ENCODE peak calls at places on chromosomes 1 and 21, in five cellular contexts. E is breast epithelium, P is fibroblast of pulmonary artery, Z is ovary, T is esophagus squamous epithelium. I is an unnamed sample.

GRCh38 chr1:62728963-62729362 is 40.8 kb upstream of the DOCK7 start:
- DNase-seq in T (no peak), P (no peak), E (no peak), Z (no peak), I (no peak)

GRCh38 chr21:25506887-25507286 is 100.4 kb downstream of the MRPL39 start:
- DNase-seq in P (peak), Z (no peak), E (no peak), T (no peak), I (peak)

GRCh38 chr21:16082038-16082816 is 352.4 kb downstream of the USP25 start:
- DNase-seq in T (no peak), E (no peak), Z (no peak), P (peak), I (no peak)

GRCh38 chr1:39128959-39129358 is 75.5 kb upstream of the MACF1 start:
- DNase-seq in P (no peak), E (peak), T (no peak), Z (no peak), I (no peak)

GRCh38 chr1:85463666-85464496 is 1.1 kb downstream of the DDAH1 start:
- DNase-seq in Z (no peak), E (no peak), P (peak), T (no peak), I (peak)

GRCh38 chr1:58290685-58291372 is 255.7 kb downstream of the OMA1 start:
- DNase-seq in P (peak), Z (no peak), T (no peak), E (no peak), I (peak)

GRCh38 chr1:107897428-107898339 is 67.3 kb downstream of the VAV3 start:
- DNase-seq in E (no peak), Z (no peak), P (no peak), T (no peak), I (no peak)

GRCh38 chr1:34753163-34753562 is 1.7 kb upstream of the GJB5 start:
- DNase-seq in T (no peak), Z (no peak), P (no peak), E (no peak), I (no peak)

GRCh38 chr1:53733447-53733931 is 5.5 kb downstream of the GLIS1 start:
- DNase-seq in Z (no peak), T (no peak), P (no peak), E (no peak), I (peak)

GRCh38 chr1:53754484-53755312 is 15.7 kb upstream of the GLIS1 start:
- DNase-seq in P (peak), E (no peak), Z (no peak), T (no peak), I (no peak)

GRCh38 chr1:174007846-174008245 is 14.3 kb downstream of the RC3H1 start:
- DNase-seq in E (no peak), P (no peak), T (no peak), Z (no peak), I (no peak)

GRCh38 chr1:156500847-156501686 is 492 bp upstream of the MEF2D start:
- DNase-seq in Z (peak), E (peak), T (peak), P (peak), I (peak)

GRCh38 chr1:7953850-7954609 is 7.5 kb upstream of the PARK7 start:
- DNase-seq in Z (peak), T (peak), P (peak), E (peak), I (peak)

I was measured in astrocyte.